ENCODE peak calls at places on chromosomes 4 and X, in five cellular contexts. One of them, this sample, is unnamed.

GRCh38 chr4:155667538-155668511 is 1.2 kb downstream of the GUCY1A1 start:
- DNase-seq in esophagus muscularis mucosa: no peak
- DNase-seq in A549: no peak
- DNase-seq in transverse colon: peak; percentile 35
- DNase-seq in tibial nerve: no peak
- DNase-seq in this sample: peak; percentile 88

GRCh38 chrX:46607916-46608315 is 34.4 kb downstream of the CHST7 start:
- DNase-seq in esophagus muscularis mucosa: no peak
- DNase-seq in A549: no peak
- DNase-seq in transverse colon: no peak
- DNase-seq in tibial nerve: no peak
- DNase-seq in this sample: no peak

GRCh38 chr4:11904117-11904535 is 475.4 kb upstream of the HS3ST1 start:
- DNase-seq in esophagus muscularis mucosa: no peak
- DNase-seq in A549: no peak
- DNase-seq in transverse colon: peak; percentile 24
- DNase-seq in tibial nerve: peak; percentile 9
- DNase-seq in this sample: no peak

GRCh38 chr4:33592701-33593100 is 2651.6 kb downstream of the ARAP2 start:
- DNase-seq in esophagus muscularis mucosa: no peak
- DNase-seq in A549: no peak
- DNase-seq in transverse colon: no peak
- DNase-seq in tibial nerve: no peak
- DNase-seq in this sample: no peak

GRCh38 chr4:111016416-111016815 is 393.5 kb upstream of the PITX2 start:
- DNase-seq in esophagus muscularis mucosa: no peak
- DNase-seq in A549: no peak
- DNase-seq in transverse colon: no peak
- DNase-seq in tibial nerve: no peak
- DNase-seq in this sample: no peak

GRCh38 chrX:100931218-100931924 is 2.7 kb upstream of the XKRX start:
- DNase-seq in esophagus muscularis mucosa: no peak
- DNase-seq in A549: no peak
- DNase-seq in transverse colon: no peak
- DNase-seq in tibial nerve: no peak
- DNase-seq in this sample: no peak

GRCh38 chrX:155094468-155095061 is 23.3 kb downstream of the BRCC3 start:
- DNase-seq in esophagus muscularis mucosa: no peak
- DNase-seq in A549: no peak
- DNase-seq in transverse colon: no peak
- DNase-seq in tibial nerve: no peak
- DNase-seq in this sample: no peak

GRCh38 chr4:176191974-176192373 is 3.4 kb downstream of the SPATA4 start:
- DNase-seq in esophagus muscularis mucosa: no peak
- DNase-seq in A549: no peak
- DNase-seq in transverse colon: no peak
- DNase-seq in tibial nerve: no peak
- DNase-seq in this sample: no peak

GRCh38 chr4:74934822-74935326 is 2.0 kb downstream of the PARM1 start:
- DNase-seq in esophagus muscularis mucosa: no peak
- DNase-seq in A549: no peak
- DNase-seq in transverse colon: no peak
- DNase-seq in tibial nerve: no peak
- DNase-seq in this sample: no peak

GRCh38 chr4:21765810-21766407 is 182.7 kb downstream of the KCNIP4 start:
- DNase-seq in esophagus muscularis mucosa: no peak
- DNase-seq in A549: peak; percentile 2
- DNase-seq in transverse colon: peak; percentile 19
- DNase-seq in tibial nerve: peak; percentile 32
- DNase-seq in this sample: no peak

GRCh38 chr4:13092702-13093101 is 391.4 kb downstream of the RAB28 start:
- DNase-seq in esophagus muscularis mucosa: no peak
- DNase-seq in A549: no peak
- DNase-seq in transverse colon: no peak
- DNase-seq in tibial nerve: peak; percentile 35
- DNase-seq in this sample: no peak

GRCh38 chr4:24394041-24394440 is 190.3 kb downstream of the DHX15 start:
- DNase-seq in esophagus muscularis mucosa: no peak
- DNase-seq in A549: no peak
- DNase-seq in transverse colon: no peak
- DNase-seq in tibial nerve: no peak
- DNase-seq in this sample: no peak

GRCh38 chr4:159497961-159498360 is 395.1 kb downstream of the RAPGEF2 start:
- DNase-seq in esophagus muscularis mucosa: no peak
- DNase-seq in A549: no peak
- DNase-seq in transverse colon: no peak
- DNase-seq in tibial nerve: no peak
- DNase-seq in this sample: no peak

GRCh38 chr4:187770345-187770744 is 225.2 kb upstream of the ZFP42 start:
- DNase-seq in esophagus muscularis mucosa: no peak
- DNase-seq in A549: no peak
- DNase-seq in transverse colon: no peak
- DNase-seq in tibial nerve: no peak
- DNase-seq in this sample: no peak

GRCh38 chrX:7119927-7120577 is 27.5 kb upstream of the STS start:
- DNase-seq in esophagus muscularis mucosa: no peak
- DNase-seq in A549: no peak
- DNase-seq in transverse colon: no peak
- DNase-seq in tibial nerve: no peak
- DNase-seq in this sample: no peak

GRCh38 chrX:49001521-49002090 is 458 bp downstream of the GRIPAP1 start:
- DNase-seq in esophagus muscularis mucosa: no peak
- DNase-seq in A549: peak; percentile 54
- DNase-seq in transverse colon: peak; percentile 22
- DNase-seq in tibial nerve: peak; percentile 5
- DNase-seq in this sample: no peak

GRCh38 chrX:55713635-55714034 is 3.9 kb upstream of the RRAGB start:
- DNase-seq in esophagus muscularis mucosa: no peak
- DNase-seq in A549: no peak
- DNase-seq in transverse colon: no peak
- DNase-seq in tibial nerve: no peak
- DNase-seq in this sample: no peak

GRCh38 chrX:31656013-31656412 is 584.2 kb upstream of the FTHL17 start:
- DNase-seq in esophagus muscularis mucosa: no peak
- DNase-seq in A549: no peak
- DNase-seq in transverse colon: no peak
- DNase-seq in tibial nerve: no peak
- DNase-seq in this sample: no peak

GRCh38 chrX:13123247-13123856 is 78.9 kb upstream of the FAM9C start:
- DNase-seq in esophagus muscularis mucosa: no peak
- DNase-seq in A549: no peak
- DNase-seq in transverse colon: no peak
- DNase-seq in tibial nerve: no peak
- DNase-seq in this sample: no peak

GRCh38 chrX:10648608-10649007 is 28.2 kb upstream of the MID1 start:
- DNase-seq in esophagus muscularis mucosa: no peak
- DNase-seq in A549: no peak
- DNase-seq in transverse colon: no peak
- DNase-seq in tibial nerve: no peak
- DNase-seq in this sample: no peak

GRCh38 chrX:46575991-46576392 is 2.4 kb downstream of the CHST7 start:
- DNase-seq in esophagus muscularis mucosa: no peak
- DNase-seq in A549: no peak
- DNase-seq in transverse colon: no peak
- DNase-seq in tibial nerve: peak; percentile 49
- DNase-seq in this sample: peak; percentile 80

GRCh38 chr4:119209077-119209476 is 3.4 kb upstream of the USP53 start:
- DNase-seq in esophagus muscularis mucosa: no peak
- DNase-seq in A549: peak; percentile 54
- DNase-seq in transverse colon: no peak
- DNase-seq in tibial nerve: no peak
- DNase-seq in this sample: no peak

DNA sequence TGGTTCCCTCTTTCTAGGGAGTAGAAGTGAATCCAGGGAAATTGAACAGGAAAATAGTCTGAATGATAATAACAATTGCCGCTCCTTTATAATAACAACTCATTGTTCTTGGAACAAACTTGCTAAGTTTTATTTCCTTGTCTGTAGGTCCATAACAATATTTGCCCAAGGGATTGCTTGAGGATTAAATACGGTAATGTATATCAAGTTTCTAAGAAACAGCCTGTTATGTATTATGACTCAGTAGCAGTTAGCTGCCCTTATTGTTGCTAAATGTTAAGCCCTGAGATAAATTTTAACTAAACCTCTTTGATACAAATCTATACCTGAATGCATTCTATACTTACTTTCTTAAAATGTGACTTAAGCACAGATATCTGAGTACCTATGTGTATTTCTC is 215.9 kb upstream of the AADAT start:
- DNase-seq in esophagus muscularis mucosa: no peak
- DNase-seq in A549: no peak
- DNase-seq in transverse colon: no peak
- DNase-seq in tibial nerve: no peak
- DNase-seq in this sample: no peak
- H3K4me1 ChIP-seq in esophagus muscularis mucosa: no peaks in the 10 kb centered on the region
- H3K4me1 ChIP-seq in A549: no peaks in the 10 kb centered on the region
- H3K4me1 ChIP-seq in transverse colon: no peaks in the 10 kb centered on the region
- H3K4me1 ChIP-seq in tibial nerve: no peaks in the 10 kb centered on the region
- H3K4me1 ChIP-seq in this sample: no peaks in the 10 kb centered on the region

GRCh38 chr4:73224886-73225285 is 33.7 kb downstream of the ANKRD17 start:
- DNase-seq in esophagus muscularis mucosa: no peak
- DNase-seq in A549: no peak
- DNase-seq in transverse colon: no peak
- DNase-seq in tibial nerve: no peak
- DNase-seq in this sample: no peak

GRCh38 chr4:73223258-73223651 is 35.3 kb downstream of the ANKRD17 start:
- DNase-seq in esophagus muscularis mucosa: no peak
- DNase-seq in A549: no peak
- DNase-seq in transverse colon: no peak
- DNase-seq in tibial nerve: no peak
- DNase-seq in this sample: no peak

GRCh38 chr4:73220815-73221214 is 37.8 kb downstream of the ANKRD17 start:
- DNase-seq in esophagus muscularis mucosa: no peak
- DNase-seq in A549: no peak
- DNase-seq in transverse colon: no peak
- DNase-seq in tibial nerve: no peak
- DNase-seq in this sample: no peak

GRCh38 chr4:73221734-73222133 is 36.9 kb downstream of the ANKRD17 start:
- DNase-seq in esophagus muscularis mucosa: no peak
- DNase-seq in A549: no peak
- DNase-seq in transverse colon: no peak
- DNase-seq in tibial nerve: no peak
- DNase-seq in this sample: no peak

DNA sequence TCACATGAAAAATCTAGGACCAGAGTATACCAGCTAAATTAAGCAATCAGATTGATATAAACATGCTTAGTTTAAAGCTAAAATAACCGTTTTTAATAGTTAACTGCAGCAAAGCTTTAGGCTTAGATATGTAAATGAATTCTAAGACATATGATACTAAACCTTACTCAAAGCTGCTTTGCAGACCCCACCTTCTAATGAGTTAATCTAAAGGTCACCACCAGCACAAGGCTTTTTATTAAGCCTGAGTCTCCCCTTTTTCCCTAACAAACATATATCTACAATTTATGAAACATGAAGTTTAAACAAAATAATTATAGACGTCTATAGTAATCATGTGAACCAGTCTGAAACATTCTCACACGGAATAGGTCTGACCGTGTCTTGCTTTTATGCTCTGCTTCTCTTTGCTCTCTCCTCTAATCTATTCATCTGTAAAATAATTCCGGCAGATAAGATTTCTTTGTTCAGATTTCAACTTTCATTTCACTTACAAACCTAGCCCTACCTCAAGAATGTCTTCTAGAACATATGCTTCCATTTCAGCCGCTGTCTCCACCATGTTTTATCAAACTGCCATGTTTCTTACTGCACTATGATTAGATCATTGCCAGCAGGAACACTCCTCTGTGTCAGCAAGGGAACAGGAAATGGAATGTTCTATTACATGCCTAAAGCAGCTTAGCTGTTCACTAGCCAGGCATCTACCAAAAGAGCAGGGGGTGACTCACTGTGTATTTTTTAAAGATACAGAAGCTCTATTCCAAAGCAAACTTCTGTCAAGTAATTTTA is 35.9 kb downstream of the ANKRD17 start:
- DNase-seq in esophagus muscularis mucosa: no peak
- DNase-seq in A549: peak; percentile 65
- DNase-seq in transverse colon: peak; percentile 46
- DNase-seq in tibial nerve: peak; percentile 57
- DNase-seq in this sample: peak; percentile 68
- TF ChIP-seq EP300 in esophagus muscularis mucosa: no peak
- TF ChIP-seq EP300 in A549: no peak
- TF ChIP-seq EP300 in transverse colon: no peak
- TF ChIP-seq EP300 in tibial nerve: no peak
- TF ChIP-seq EP300 in this sample: no peak

GRCh38 chr4:2874861-2875260 is 31.2 kb downstream of the ADD1 start:
- DNase-seq in esophagus muscularis mucosa: no peak
- DNase-seq in A549: no peak
- DNase-seq in transverse colon: no peak
- DNase-seq in tibial nerve: no peak
- DNase-seq in this sample: no peak

GRCh38 chr4:2871911-2872310 is 28.3 kb downstream of the ADD1 start:
- DNase-seq in esophagus muscularis mucosa: no peak
- DNase-seq in A549: no peak
- DNase-seq in transverse colon: no peak
- DNase-seq in tibial nerve: no peak
- DNase-seq in this sample: no peak

GRCh38 chr4:2875556-2875955 is 31.9 kb downstream of the ADD1 start:
- DNase-seq in esophagus muscularis mucosa: no peak
- DNase-seq in A549: no peak
- DNase-seq in transverse colon: no peak
- DNase-seq in tibial nerve: no peak
- DNase-seq in this sample: no peak

GRCh38 chr4:2871466-2871865 is 27.8 kb downstream of the ADD1 start:
- DNase-seq in esophagus muscularis mucosa: no peak
- DNase-seq in A549: no peak
- DNase-seq in transverse colon: no peak
- DNase-seq in tibial nerve: no peak
- DNase-seq in this sample: no peak

GRCh38 chr4:2873329-2873728 is 29.7 kb downstream of the ADD1 start:
- DNase-seq in esophagus muscularis mucosa: no peak
- DNase-seq in A549: no peak
- DNase-seq in transverse colon: no peak
- DNase-seq in tibial nerve: no peak
- DNase-seq in this sample: no peak
- H3K4me1 ChIP-seq in esophagus muscularis mucosa: peaks cover 76% of the 10 kb centered on the region
- H3K4me1 ChIP-seq in A549: peaks cover 21% of the 10 kb centered on the region
- H3K4me1 ChIP-seq in transverse colon: peaks cover 40% of the 10 kb centered on the region
- H3K4me1 ChIP-seq in tibial nerve: peaks cover 49% of the 10 kb centered on the region
- H3K4me1 ChIP-seq in this sample: no peaks in the 10 kb centered on the region

GRCh38 chr4:128468485-128468989 is 180.9 kb upstream of the PGRMC2 start:
- DNase-seq in esophagus muscularis mucosa: no peak
- DNase-seq in A549: no peak
- DNase-seq in transverse colon: peak; percentile 67
- DNase-seq in tibial nerve: peak; percentile 81
- DNase-seq in this sample: peak; percentile 82

GRCh38 chr4:128475597-128475996 is 188.0 kb upstream of the PGRMC2 start:
- DNase-seq in esophagus muscularis mucosa: no peak
- DNase-seq in A549: no peak
- DNase-seq in transverse colon: no peak
- DNase-seq in tibial nerve: no peak
- DNase-seq in this sample: no peak

GRCh38 chr4:128470492-128471053 is 183.0 kb upstream of the PGRMC2 start:
- DNase-seq in esophagus muscularis mucosa: no peak
- DNase-seq in A549: no peak
- DNase-seq in transverse colon: no peak
- DNase-seq in tibial nerve: no peak
- DNase-seq in this sample: no peak

GRCh38 chr4:128477540-128477939 is 189.9 kb upstream of the PGRMC2 start:
- DNase-seq in esophagus muscularis mucosa: no peak
- DNase-seq in A549: no peak
- DNase-seq in transverse colon: no peak
- DNase-seq in tibial nerve: no peak
- DNase-seq in this sample: no peak

GRCh38 chr4:128471576-128471975 is 184.0 kb upstream of the PGRMC2 start:
- DNase-seq in esophagus muscularis mucosa: no peak
- DNase-seq in A549: no peak
- DNase-seq in transverse colon: no peak
- DNase-seq in tibial nerve: no peak
- DNase-seq in this sample: no peak
- TF ChIP-seq EP300 in esophagus muscularis mucosa: no peak
- TF ChIP-seq EP300 in A549: no peak
- TF ChIP-seq EP300 in transverse colon: no peak
- TF ChIP-seq EP300 in tibial nerve: no peak
- TF ChIP-seq EP300 in this sample: no peak